ENCODE peak calls at places on chromosomes 2 and 18, in five cellular contexts. One of them, this sample, is unnamed.
A peak's percentile ranks its signal among the peaks of the same experiment; 100 is the strongest.

GRCh38 chr18:55779461-55779710 is 191.4 kb upstream of the TCF4 start:
- DNase-seq in heart right ventricle: peak; percentile 31
- DNase-seq in neural progenitor cell: no peak
- DNase-seq in astrocyte of the spinal cord: no peak
- DNase-seq in astrocyte: no peak
- DNase-seq in this sample: no peak

GRCh38 chr2:194166818-194167217 is 1490.2 kb upstream of the SLC39A10 start:
- DNase-seq in neural progenitor cell: peak; percentile 53
- DNase-seq in astrocyte: peak; percentile 3
- DNase-seq in astrocyte of the spinal cord: peak; percentile 42
- DNase-seq in heart right ventricle: no peak
- DNase-seq in this sample: no peak

GRCh38 chr2:190352668-190353536 is 9.5 kb downstream of the INPP1 start:
- DNase-seq in heart right ventricle: no peak
- DNase-seq in astrocyte of the spinal cord: no peak
- DNase-seq in neural progenitor cell: no peak
- DNase-seq in astrocyte: peak; percentile 55
- DNase-seq in this sample: no peak

GRCh38 chr2:236610991-236611821 is 41.6 kb downstream of the ACKR3 start:
- DNase-seq in astrocyte: peak; percentile 63
- DNase-seq in astrocyte of the spinal cord: no peak
- DNase-seq in heart right ventricle: no peak
- DNase-seq in neural progenitor cell: no peak
- DNase-seq in this sample: no peak

GRCh38 chr2:145597011-145597410 is 1077.1 kb upstream of the ZEB2 start:
- DNase-seq in astrocyte of the spinal cord: no peak
- DNase-seq in astrocyte: peak; percentile 20
- DNase-seq in heart right ventricle: no peak
- DNase-seq in neural progenitor cell: no peak
- DNase-seq in this sample: no peak

GRCh38 chr2:132715986-132716385 is 46.0 kb upstream of the LYPD1 start:
- DNase-seq in astrocyte: no peak
- DNase-seq in neural progenitor cell: no peak
- DNase-seq in astrocyte of the spinal cord: no peak
- DNase-seq in heart right ventricle: no peak
- DNase-seq in this sample: no peak

GRCh38 chr18:76821875-76822509 is 365 bp upstream of the ZNF236 start:
- DNase-seq in neural progenitor cell: peak; percentile 85
- DNase-seq in astrocyte of the spinal cord: peak; percentile 47
- DNase-seq in heart right ventricle: peak; percentile 65
- DNase-seq in astrocyte: peak; percentile 35
- DNase-seq in this sample: no peak

GRCh38 chr2:21928292-21928691 is 804.5 kb downstream of the TDRD15 start:
- DNase-seq in astrocyte: no peak
- DNase-seq in neural progenitor cell: no peak
- DNase-seq in astrocyte of the spinal cord: no peak
- DNase-seq in heart right ventricle: no peak
- DNase-seq in this sample: no peak

GRCh38 chr2:212359425-212360067 is 179.1 kb downstream of the ERBB4 start:
- DNase-seq in astrocyte: no peak
- DNase-seq in astrocyte of the spinal cord: no peak
- DNase-seq in neural progenitor cell: peak; percentile 43
- DNase-seq in heart right ventricle: no peak
- DNase-seq in this sample: no peak

GRCh38 chr2:106541333-106541732 is 54.2 kb downstream of the CD8B2 start:
- DNase-seq in astrocyte: no peak
- DNase-seq in astrocyte of the spinal cord: no peak
- DNase-seq in heart right ventricle: no peak
- DNase-seq in neural progenitor cell: no peak
- DNase-seq in this sample: no peak

GRCh38 chr2:176187306-176188217 is 906 bp upstream of the HOXD1 start:
- DNase-seq in heart right ventricle: no peak
- DNase-seq in neural progenitor cell: peak; percentile 16
- DNase-seq in astrocyte: no peak
- DNase-seq in astrocyte of the spinal cord: no peak
- DNase-seq in this sample: no peak

GRCh38 chr18:79924814-79925655 is 26.4 kb downstream of the SLC66A2 start:
- DNase-seq in neural progenitor cell: no peak
- DNase-seq in astrocyte of the spinal cord: no peak
- DNase-seq in astrocyte: no peak
- DNase-seq in heart right ventricle: no peak
- DNase-seq in this sample: no peak

GRCh38 chr18:34003687-34004086 is 221.0 kb downstream of the NOL4 start:
- DNase-seq in astrocyte of the spinal cord: no peak
- DNase-seq in heart right ventricle: no peak
- DNase-seq in astrocyte: no peak
- DNase-seq in neural progenitor cell: no peak
- DNase-seq in this sample: no peak

GRCh38 chr18:32930695-32931301 is 158.0 kb upstream of the KLHL14 start:
- DNase-seq in astrocyte of the spinal cord: peak; percentile 70
- DNase-seq in astrocyte: peak; percentile 52
- DNase-seq in neural progenitor cell: peak; percentile 49
- DNase-seq in heart right ventricle: no peak
- DNase-seq in this sample: peak; percentile 13

GRCh38 chr2:68391099-68391498 is 26.0 kb downstream of the PLEK start:
- DNase-seq in heart right ventricle: no peak
- DNase-seq in neural progenitor cell: no peak
- DNase-seq in astrocyte: no peak
- DNase-seq in astrocyte of the spinal cord: no peak
- DNase-seq in this sample: no peak

GRCh38 chr18:49588171-49588570 is 26.3 kb downstream of the LIPG start:
- DNase-seq in astrocyte: no peak
- DNase-seq in astrocyte of the spinal cord: no peak
- DNase-seq in heart right ventricle: no peak
- DNase-seq in neural progenitor cell: no peak
- DNase-seq in this sample: no peak

GRCh38 chr2:202064206-202064880 is 8.7 kb upstream of the KIAA2012 start:
- DNase-seq in astrocyte: peak; percentile 99
- DNase-seq in astrocyte of the spinal cord: peak; percentile 98
- DNase-seq in neural progenitor cell: peak; percentile 77
- DNase-seq in heart right ventricle: no peak
- DNase-seq in this sample: peak; percentile 72

GRCh38 chr2:135473567-135473966 is 57.5 kb downstream of the ZRANB3 start:
- DNase-seq in astrocyte: peak; percentile 1
- DNase-seq in neural progenitor cell: no peak
- DNase-seq in astrocyte of the spinal cord: peak; percentile 36
- DNase-seq in heart right ventricle: no peak
- DNase-seq in this sample: no peak

GRCh38 chr2:20677301-20678176 is 10.6 kb downstream of the GDF7 start:
- DNase-seq in astrocyte: no peak
- DNase-seq in heart right ventricle: no peak
- DNase-seq in neural progenitor cell: peak; percentile 35
- DNase-seq in astrocyte of the spinal cord: no peak
- DNase-seq in this sample: no peak

GRCh38 chr2:235224410-235224809 is 269.4 kb upstream of the AGAP1 start:
- DNase-seq in astrocyte of the spinal cord: no peak
- DNase-seq in heart right ventricle: no peak
- DNase-seq in neural progenitor cell: no peak
- DNase-seq in astrocyte: no peak
- DNase-seq in this sample: no peak

GRCh38 chr2:126429129-126429528 is 226.8 kb upstream of the GYPC start:
- DNase-seq in astrocyte of the spinal cord: no peak
- DNase-seq in neural progenitor cell: no peak
- DNase-seq in astrocyte: no peak
- DNase-seq in heart right ventricle: no peak
- DNase-seq in this sample: no peak

GRCh38 chr2:43178602-43179542 is 47.5 kb downstream of the ZFP36L2 start:
- DNase-seq in heart right ventricle: peak; percentile 68
- DNase-seq in astrocyte of the spinal cord: peak; percentile 92
- DNase-seq in astrocyte: peak; percentile 69
- DNase-seq in neural progenitor cell: peak; percentile 73
- DNase-seq in this sample: peak; percentile 52

GRCh38 chr18:44130365-44130942 is 550.2 kb upstream of the SETBP1 start:
- DNase-seq in astrocyte: peak; percentile 12
- DNase-seq in heart right ventricle: no peak
- DNase-seq in astrocyte of the spinal cord: peak; percentile 53
- DNase-seq in neural progenitor cell: peak; percentile 75
- DNase-seq in this sample: no peak

GRCh38 chr2:205585451-205586045 is 96.8 kb upstream of the NRP2 start:
- DNase-seq in astrocyte of the spinal cord: peak; percentile 48
- DNase-seq in neural progenitor cell: peak; percentile 9
- DNase-seq in astrocyte: no peak
- DNase-seq in heart right ventricle: no peak
- DNase-seq in this sample: no peak

GRCh38 chr2:10830203-10830602 is 17.6 kb upstream of the PDIA6 start:
- DNase-seq in astrocyte of the spinal cord: no peak
- DNase-seq in heart right ventricle: no peak
- DNase-seq in astrocyte: no peak
- DNase-seq in neural progenitor cell: no peak
- DNase-seq in this sample: no peak

GRCh38 chr2:230000118-230000841 is 68.4 kb downstream of the SLC16A14 start:
- DNase-seq in astrocyte: no peak
- DNase-seq in heart right ventricle: no peak
- DNase-seq in neural progenitor cell: no peak
- DNase-seq in astrocyte of the spinal cord: no peak
- DNase-seq in this sample: no peak

GRCh38 chr2:43718530-43719124 is 42.4 kb upstream of the C1GALT1C1L start:
- DNase-seq in astrocyte: no peak
- DNase-seq in neural progenitor cell: no peak
- DNase-seq in heart right ventricle: no peak
- DNase-seq in astrocyte of the spinal cord: no peak
- DNase-seq in this sample: no peak

GRCh38 chr2:128451636-128452411 is 133.2 kb upstream of the HS6ST1 start:
- DNase-seq in neural progenitor cell: peak; percentile 1
- DNase-seq in astrocyte of the spinal cord: no peak
- DNase-seq in astrocyte: no peak
- DNase-seq in heart right ventricle: no peak
- DNase-seq in this sample: no peak

GRCh38 chr2:216632952-216633615 is at the start of gene IGFBP2:
- DNase-seq in astrocyte: peak; percentile 60
- DNase-seq in astrocyte of the spinal cord: peak; percentile 60
- DNase-seq in neural progenitor cell: peak; percentile 95
- DNase-seq in heart right ventricle: peak; percentile 61
- DNase-seq in this sample: no peak

DNA sequence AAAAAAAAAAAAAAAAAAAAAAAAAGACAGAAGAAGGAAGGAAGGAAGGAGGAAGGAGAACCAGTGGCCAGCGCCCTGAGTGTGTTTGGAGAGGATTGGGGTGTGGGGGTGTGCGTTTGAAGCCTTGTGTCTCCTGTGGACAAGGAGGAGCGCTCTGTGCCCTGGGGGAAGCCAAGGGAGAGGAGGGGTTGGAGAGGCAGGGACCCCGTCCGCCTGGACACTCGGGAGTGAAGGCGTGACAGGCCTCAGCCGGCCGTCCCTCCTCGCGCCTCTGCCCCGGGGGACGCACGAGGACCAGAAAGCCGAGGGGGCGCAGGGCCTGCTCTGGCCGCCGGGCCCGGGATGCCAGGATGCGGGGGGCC is 44.9 kb downstream of the SERTAD2 start:
- DNase-seq in astrocyte of the spinal cord: no peak
- DNase-seq in astrocyte: no peak
- DNase-seq in heart right ventricle: no peak
- DNase-seq in neural progenitor cell: no peak
- DNase-seq in this sample: no peak
- H3K4me3 ChIP-seq in astrocyte of the spinal cord: no peak overlapping the region
- H3K4me3 ChIP-seq in astrocyte: no peak overlapping the region
- H3K4me3 ChIP-seq in heart right ventricle: peak overlapping the region; percentile 65
- H3K4me3 ChIP-seq in neural progenitor cell: peak overlapping the region; percentile 35
- H3K4me3 ChIP-seq in this sample: no peak overlapping the region

DNA sequence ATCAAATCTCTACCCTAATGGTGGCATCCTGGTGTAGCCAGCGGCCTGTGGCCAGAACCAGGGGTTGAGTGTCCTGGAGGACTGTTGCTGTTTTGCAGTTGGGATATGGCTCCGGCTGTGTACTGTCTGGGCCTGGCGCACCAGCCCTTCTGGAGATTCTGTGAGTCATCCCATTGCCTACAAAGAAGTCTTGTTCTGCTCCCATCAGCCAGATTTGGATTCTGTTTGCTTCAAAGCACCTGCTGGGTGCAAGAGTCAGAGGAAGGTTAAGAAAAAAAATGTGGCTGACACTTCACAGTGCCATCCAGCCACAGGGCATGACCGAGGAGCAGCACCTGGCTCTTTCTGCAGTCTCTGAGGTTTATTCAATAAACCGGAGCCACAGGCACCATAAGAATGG is 41.0 kb upstream of the ASAP2 start:
- DNase-seq in neural progenitor cell: no peak
- DNase-seq in astrocyte of the spinal cord: peak; percentile 64
- DNase-seq in heart right ventricle: no peak
- DNase-seq in astrocyte: peak; percentile 65
- DNase-seq in this sample: no peak
- TF ChIP-seq CTCF in neural progenitor cell: no peak
- TF ChIP-seq CTCF in astrocyte of the spinal cord: no peak
- TF ChIP-seq CTCF in heart right ventricle: no peak
- TF ChIP-seq CTCF in astrocyte: no peak
- TF ChIP-seq CTCF in this sample: no peak

GRCh38 chr2:144412727-144413126 is 107.2 kb downstream of the ZEB2 start:
- DNase-seq in astrocyte of the spinal cord: no peak
- DNase-seq in heart right ventricle: no peak
- DNase-seq in neural progenitor cell: no peak
- DNase-seq in astrocyte: no peak
- DNase-seq in this sample: no peak
- H3K4me3 ChIP-seq in astrocyte of the spinal cord: no peak overlapping the region
- H3K4me3 ChIP-seq in heart right ventricle: no peak overlapping the region
- H3K4me3 ChIP-seq in neural progenitor cell: no peak overlapping the region
- H3K4me3 ChIP-seq in astrocyte: no peak overlapping the region
- H3K4me3 ChIP-seq in this sample: no peak overlapping the region

GRCh38 chr2:30503692-30504076 is 56.6 kb downstream of the LCLAT1 start:
- DNase-seq in astrocyte of the spinal cord: no peak
- DNase-seq in astrocyte: no peak
- DNase-seq in neural progenitor cell: no peak
- DNase-seq in heart right ventricle: no peak
- DNase-seq in this sample: no peak

GRCh38 chr2:30500699-30501098 is 53.7 kb downstream of the LCLAT1 start:
- DNase-seq in neural progenitor cell: no peak
- DNase-seq in heart right ventricle: no peak
- DNase-seq in astrocyte of the spinal cord: no peak
- DNase-seq in astrocyte: no peak
- DNase-seq in this sample: no peak

GRCh38 chr2:30505500-30506180 is 58.6 kb downstream of the LCLAT1 start:
- DNase-seq in astrocyte: no peak
- DNase-seq in neural progenitor cell: no peak
- DNase-seq in heart right ventricle: no peak
- DNase-seq in astrocyte of the spinal cord: no peak
- DNase-seq in this sample: no peak

GRCh38 chr2:30502310-30502709 is 55.3 kb downstream of the LCLAT1 start:
- DNase-seq in heart right ventricle: no peak
- DNase-seq in neural progenitor cell: no peak
- DNase-seq in astrocyte: no peak
- DNase-seq in astrocyte of the spinal cord: no peak
- DNase-seq in this sample: no peak

DNA sequence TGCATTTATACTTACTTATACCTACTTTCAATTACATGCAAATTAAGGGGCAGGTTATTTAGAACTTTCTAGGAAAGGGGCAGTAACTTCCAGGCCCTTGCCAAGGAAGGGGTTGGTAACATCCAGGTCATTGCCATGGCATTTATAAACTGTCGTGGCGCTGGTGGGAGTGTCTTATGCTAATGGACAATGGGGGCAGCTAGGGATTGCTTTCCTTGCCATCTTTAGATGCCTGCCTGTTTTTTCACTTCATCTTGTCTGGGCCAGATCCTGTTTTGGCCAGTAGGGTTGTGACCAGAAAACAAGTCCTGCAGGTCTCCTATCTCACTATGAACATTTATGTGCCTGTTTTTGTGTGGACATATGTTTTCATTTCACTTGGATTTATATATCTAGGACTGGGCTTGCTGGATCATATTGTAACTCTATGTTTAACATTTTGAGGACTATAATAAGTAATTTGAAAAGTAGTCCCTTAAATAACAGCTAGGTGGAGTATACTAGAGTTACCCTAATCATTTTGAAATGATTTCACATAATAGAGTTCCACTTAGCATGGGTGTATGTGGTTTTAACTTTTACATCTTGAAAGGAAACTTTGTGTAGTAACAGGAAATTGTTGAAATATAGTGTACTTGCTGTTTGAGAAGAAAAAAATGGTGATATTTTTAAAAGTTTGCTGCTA is 56.1 kb downstream of the LCLAT1 start:
- DNase-seq in astrocyte of the spinal cord: no peak
- DNase-seq in neural progenitor cell: no peak
- DNase-seq in heart right ventricle: no peak
- DNase-seq in astrocyte: no peak
- DNase-seq in this sample: no peak
- TF ChIP-seq CTCF in astrocyte of the spinal cord: peak; percentile 2
- TF ChIP-seq CTCF in neural progenitor cell: peak; percentile 29
- TF ChIP-seq CTCF in heart right ventricle: no peak
- TF ChIP-seq CTCF in astrocyte: no peak
- TF ChIP-seq CTCF in this sample: peak; percentile 14

This sample was measured in AG09309.